ENCODE peak calls at places on chromosome 18, in eight cellular contexts. D is fibroblast of lung; I is IMR-90; V is CD8-positive, alpha-beta T cell; P is adrenal gland; U is PC-9; Q is transverse colon; Y is tibial nerve. Z is an unnamed sample.

GRCh38 chr18:76506395-76506794 is 11.4 kb upstream of the ZNF516 start:
- DNase-seq in I (no peak), D (no peak), P (no peak), Q (no peak), U (no peak), V (no peak), Y (no peak), Z (no peak)

GRCh38 chr18:31278609-31279071 is 39.3 kb upstream of the DSG1 start:
- DNase-seq in Q (peak; percentile 37), Y (no peak), D (no peak), P (no peak), U (no peak), I (no peak), V (no peak), Z (no peak)

GRCh38 chr18:9101730-9102390 is 639 bp upstream of the NDUFV2 start:
- DNase-seq in I (peak; percentile 86), Y (no peak), D (peak; percentile 84), V (no peak), P (no peak), Q (no peak), U (peak; percentile 17), Z (no peak)

GRCh38 chr18:21809725-21810124 is 69.1 kb downstream of the MIB1 start:
- DNase-seq in V (no peak), Y (no peak), U (no peak), I (no peak), D (no peak), Q (no peak), P (no peak), Z (no peak)

GRCh38 chr18:44835555-44836156 is 155.0 kb downstream of the SETBP1 start:
- DNase-seq in U (no peak), I (no peak), D (no peak), P (no peak), V (no peak), Y (no peak), Q (no peak), Z (no peak)

GRCh38 chr18:63237911-63238710 is 81.5 kb downstream of the BCL2 start:
- DNase-seq in Y (no peak), D (peak; percentile 96), I (peak; percentile 85), P (no peak), U (peak; percentile 52), Q (peak; percentile 35), V (no peak), Z (peak; percentile 61)

GRCh38 chr18:74596959-74597661 is 560 bp upstream of the ZNF407 start:
- DNase-seq in Y (peak; percentile 46), Q (peak; percentile 76), V (peak; percentile 72), I (peak; percentile 62), D (peak; percentile 80), P (peak; percentile 64), U (peak; percentile 57), Z (no peak)

GRCh38 chr18:66280470-66280869 is 323.4 kb downstream of the CDH19 start:
- DNase-seq in D (no peak), P (no peak), Y (no peak), Q (no peak), V (no peak), U (no peak), I (no peak), Z (no peak)

GRCh38 chr18:3869848-3870247 is 419.9 kb downstream of the TGIF1 start:
- DNase-seq in I (peak; percentile 76), V (no peak), P (no peak), Y (no peak), D (peak; percentile 86), U (no peak), Q (no peak), Z (peak; percentile 27)

GRCh38 chr18:41758534-41758933 is 196.5 kb upstream of the PIK3C3 start:
- DNase-seq in P (no peak), Q (no peak), V (no peak), U (no peak), I (no peak), Y (no peak), D (no peak), Z (no peak)

GRCh38 chr18:49722472-49722871 is 90.9 kb downstream of the ACAA2 start:
- DNase-seq in P (no peak), I (no peak), Y (no peak), V (no peak), U (no peak), Q (peak; percentile 44), D (no peak), Z (no peak)

GRCh38 chr18:68438983-68439382 is 275.9 kb downstream of the TMX3 start:
- DNase-seq in Q (no peak), U (no peak), I (peak; percentile 81), V (no peak), D (peak; percentile 78), Y (no peak), P (no peak), Z (no peak)

DNA sequence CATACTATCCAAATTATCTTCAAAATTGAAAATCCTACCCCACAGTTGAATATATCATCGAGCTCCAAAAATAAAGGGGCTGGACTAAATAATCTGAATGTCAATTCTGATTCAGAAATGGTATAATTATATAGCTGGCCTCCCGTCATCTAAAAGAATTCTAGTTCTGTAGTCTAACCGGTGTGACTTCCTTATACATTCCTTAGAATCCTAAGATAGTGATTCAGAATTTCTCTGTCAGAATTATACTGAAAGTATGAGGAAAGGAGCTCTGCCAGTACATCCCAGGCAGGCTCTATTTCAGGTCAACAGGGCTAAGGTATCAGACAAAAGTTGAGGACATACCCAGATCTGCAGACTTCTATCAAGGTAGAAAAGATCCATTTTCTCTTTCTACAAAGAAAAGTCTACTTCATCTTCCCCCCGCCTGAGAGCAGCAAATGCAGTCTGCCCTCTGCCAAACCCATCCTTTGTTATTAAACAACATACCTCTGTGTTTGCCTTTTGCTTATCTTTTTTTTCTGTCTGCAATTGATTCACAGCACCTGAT is 128.5 kb downstream of the METTL4 start:
- DNase-seq in Y (no peak), I (peak; percentile 8), D (no peak), P (no peak), Q (no peak), U (peak; percentile 55), V (no peak), Z (no peak)
- H3K9me3 ChIP-seq in Y (no peaks in the 10 kb centered on the region), I (peaks cover 6% of the 10 kb centered on the region), D (no peaks in the 10 kb centered on the region), P (no peaks in the 10 kb centered on the region), Q (no peaks in the 10 kb centered on the region), U (peaks cover 30% of the 10 kb centered on the region), V (no peaks in the 10 kb centered on the region), Z (peaks cover 4% of the 10 kb centered on the region)

GRCh38 chr18:47901624-47902362 is 28.7 kb downstream of the SMAD2 start:
- DNase-seq in P (no peak), D (no peak), I (no peak), V (no peak), Q (no peak), U (no peak), Y (no peak), Z (no peak)
- H3K27ac ChIP-seq in P (no peak overlapping the region), D (no peak overlapping the region), I (no peak overlapping the region), V (peak overlapping the region; percentile 6), Q (peak overlapping the region; percentile 0), U (no peak overlapping the region), Y (no peak overlapping the region), Z (no peak overlapping the region)

DNA sequence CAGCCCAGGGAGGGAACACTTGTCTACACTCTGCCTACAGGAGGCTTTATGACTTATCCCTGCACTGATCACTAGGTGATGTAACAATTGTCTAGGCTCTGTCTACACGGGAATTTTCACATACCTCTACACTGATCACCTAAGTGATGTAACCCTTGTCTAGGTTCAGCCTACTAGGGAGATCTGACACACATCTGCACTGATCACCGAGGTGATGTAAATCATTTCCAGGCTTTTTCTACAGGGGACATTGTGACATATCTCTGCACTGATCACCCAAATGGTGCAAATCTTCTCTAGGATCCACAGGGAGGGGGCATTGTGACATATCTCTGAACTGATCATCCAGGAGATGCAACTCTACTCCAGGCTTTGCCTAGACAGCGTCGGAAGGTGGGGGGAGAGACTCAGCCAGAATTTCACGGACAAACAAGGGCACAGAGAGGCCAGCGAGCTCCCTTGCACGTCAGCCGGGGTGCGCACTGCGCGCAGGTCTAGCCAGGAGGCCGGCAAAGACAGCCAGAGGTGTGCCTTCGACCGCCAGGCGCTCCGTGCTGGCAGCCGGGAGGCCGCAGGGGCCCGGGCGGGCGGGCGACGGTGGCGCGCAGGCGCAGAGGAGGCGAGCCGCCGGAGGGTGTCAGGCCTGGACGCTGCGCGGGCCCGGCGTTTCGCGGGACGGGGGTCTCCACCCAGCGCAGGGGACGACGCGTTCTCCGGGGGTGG is 46.9 kb upstream of the USP14 start:
- DNase-seq in Y (no peak), Q (peak; percentile 68), U (peak; percentile 85), P (peak; percentile 76), V (peak; percentile 69), D (peak; percentile 54), I (peak; percentile 40), Z (no peak)
- H3K4me3 ChIP-seq in Y (peak overlapping the region; percentile 29), Q (peak overlapping the region; percentile 41), U (peak overlapping the region; percentile 56), P (no peak overlapping the region), V (no peak overlapping the region), D (peak overlapping the region; percentile 29), I (peak overlapping the region; percentile 46), Z (peak overlapping the region; percentile 20)

DNA sequence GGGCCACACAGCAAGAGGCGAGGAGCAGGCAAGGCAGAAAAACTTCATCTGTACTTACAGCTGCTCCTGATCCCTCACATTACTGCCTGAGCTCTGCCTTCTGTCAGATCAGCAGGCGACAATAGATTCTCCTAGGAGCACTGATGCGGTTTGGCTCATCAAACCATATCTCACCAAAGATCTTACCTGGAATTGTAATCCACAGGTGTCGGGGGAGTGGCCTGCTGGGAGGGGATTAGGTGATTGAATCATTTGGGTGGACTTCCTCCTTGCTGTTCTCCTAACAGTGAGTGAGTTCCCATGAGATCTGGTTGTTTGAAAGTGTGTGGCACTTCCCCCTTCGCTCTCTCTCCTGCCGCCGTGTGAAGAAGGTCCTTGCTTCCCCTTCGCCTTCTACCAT is 647.3 kb downstream of the SOCS6 start:
- DNase-seq in I (no peak), Q (no peak), P (no peak), V (no peak), Y (no peak), U (no peak), D (no peak), Z (no peak)
- H3K9me3 ChIP-seq in I (peaks cover 2% of the 10 kb centered on the region), Q (no peaks in the 10 kb centered on the region), P (no peaks in the 10 kb centered on the region), V (peaks cover 2% of the 10 kb centered on the region), Y (no peaks in the 10 kb centered on the region), U (no peaks in the 10 kb centered on the region), D (no peaks in the 10 kb centered on the region), Z (no peaks in the 10 kb centered on the region)

GRCh38 chr18:37341473-37342086 is 224.0 kb downstream of the CELF4 start:
- DNase-seq in P (no peak), D (no peak), V (no peak), Q (no peak), Y (no peak), U (no peak), I (no peak), Z (no peak)
- H3K27ac ChIP-seq in P (no peak overlapping the region), D (no peak overlapping the region), V (no peak overlapping the region), Q (no peak overlapping the region), Y (no peak overlapping the region), U (no peak overlapping the region), I (no peak overlapping the region), Z (no peak overlapping the region)

Z was measured in AG04450.